ENCODE peak calls at places on chromosomes 1 and 21, in six cellular contexts. One of them, this sample, is unnamed.

GRCh38 chr1:218463194-218464156 is 118.3 kb downstream of the TGFB2 start:
- DNase-seq in ovary: peak; percentile 62
- DNase-seq in heart right ventricle: peak; percentile 55
- DNase-seq in lower leg skin: no peak
- DNase-seq in GM20000: no peak
- DNase-seq in vagina: no peak
- DNase-seq in this sample: no peak

GRCh38 chr1:155017021-155017945 is 14.7 kb downstream of the ZBTB7B start:
- DNase-seq in ovary: peak; percentile 97
- DNase-seq in heart right ventricle: peak; percentile 89
- DNase-seq in GM20000: peak; percentile 89
- DNase-seq in vagina: peak; percentile 97
- DNase-seq in lower leg skin: peak; percentile 89
- DNase-seq in this sample: peak; percentile 97

GRCh38 chr1:45344491-45344890 is 4.3 kb upstream of the MUTYH start:
- DNase-seq in vagina: no peak
- DNase-seq in ovary: no peak
- DNase-seq in GM20000: no peak
- DNase-seq in heart right ventricle: no peak
- DNase-seq in lower leg skin: no peak
- DNase-seq in this sample: no peak

GRCh38 chr1:234289538-234290305 is 83.5 kb upstream of the COA6 start:
- DNase-seq in vagina: no peak
- DNase-seq in lower leg skin: no peak
- DNase-seq in heart right ventricle: no peak
- DNase-seq in ovary: no peak
- DNase-seq in GM20000: no peak
- DNase-seq in this sample: no peak

GRCh38 chr1:18940303-18941020 is 16.0 kb downstream of the IFFO2 start:
- DNase-seq in ovary: no peak
- DNase-seq in lower leg skin: no peak
- DNase-seq in heart right ventricle: no peak
- DNase-seq in GM20000: no peak
- DNase-seq in vagina: no peak
- DNase-seq in this sample: no peak

GRCh38 chr1:89582571-89582970 is 50.3 kb upstream of the LRRC8C start:
- DNase-seq in vagina: no peak
- DNase-seq in lower leg skin: no peak
- DNase-seq in ovary: no peak
- DNase-seq in GM20000: no peak
- DNase-seq in heart right ventricle: no peak
- DNase-seq in this sample: no peak

GRCh38 chr1:156638596-156638995 is 3.3 kb upstream of the BCAN start:
- DNase-seq in heart right ventricle: no peak
- DNase-seq in ovary: no peak
- DNase-seq in vagina: no peak
- DNase-seq in lower leg skin: no peak
- DNase-seq in GM20000: no peak
- DNase-seq in this sample: no peak

GRCh38 chr1:176049582-176049981 is 157.5 kb downstream of the COP1 start:
- DNase-seq in ovary: no peak
- DNase-seq in vagina: no peak
- DNase-seq in heart right ventricle: no peak
- DNase-seq in lower leg skin: no peak
- DNase-seq in GM20000: no peak
- DNase-seq in this sample: no peak

GRCh38 chr1:45512641-45513054 is 9.0 kb downstream of the PRDX1 start:
- DNase-seq in ovary: no peak
- DNase-seq in GM20000: peak; percentile 50
- DNase-seq in heart right ventricle: no peak
- DNase-seq in vagina: no peak
- DNase-seq in lower leg skin: peak; percentile 55
- DNase-seq in this sample: no peak

GRCh38 chr1:43549921-43550597 is 19.4 kb downstream of the PTPRF start:
- DNase-seq in GM20000: peak; percentile 69
- DNase-seq in heart right ventricle: peak; percentile 43
- DNase-seq in ovary: peak; percentile 85
- DNase-seq in vagina: no peak
- DNase-seq in lower leg skin: peak; percentile 77
- DNase-seq in this sample: no peak

GRCh38 chr1:37513795-37514349 is 694 bp downstream of the MEAF6 start:
- DNase-seq in vagina: no peak
- DNase-seq in ovary: peak; percentile 50
- DNase-seq in GM20000: peak; percentile 69
- DNase-seq in lower leg skin: no peak
- DNase-seq in heart right ventricle: no peak
- DNase-seq in this sample: peak; percentile 82

GRCh38 chr1:95627244-95627643 is 393.2 kb downstream of the RWDD3 start:
- DNase-seq in GM20000: no peak
- DNase-seq in ovary: no peak
- DNase-seq in heart right ventricle: no peak
- DNase-seq in vagina: no peak
- DNase-seq in lower leg skin: no peak
- DNase-seq in this sample: no peak

GRCh38 chr1:245571872-245572294 is 417.1 kb downstream of the KIF26B start:
- DNase-seq in heart right ventricle: no peak
- DNase-seq in vagina: no peak
- DNase-seq in lower leg skin: no peak
- DNase-seq in GM20000: no peak
- DNase-seq in ovary: no peak
- DNase-seq in this sample: no peak

GRCh38 chr1:239854956-239855355 is 236.7 kb upstream of the FMN2 start:
- DNase-seq in GM20000: no peak
- DNase-seq in ovary: no peak
- DNase-seq in lower leg skin: no peak
- DNase-seq in vagina: no peak
- DNase-seq in heart right ventricle: no peak
- DNase-seq in this sample: no peak

GRCh38 chr1:175089319-175089718 is 21.7 kb downstream of the TNN start:
- DNase-seq in GM20000: no peak
- DNase-seq in ovary: no peak
- DNase-seq in lower leg skin: no peak
- DNase-seq in vagina: no peak
- DNase-seq in heart right ventricle: peak; percentile 25
- DNase-seq in this sample: no peak

GRCh38 chr21:35136586-35137254 is 87.6 kb upstream of the RUNX1 start:
- DNase-seq in lower leg skin: no peak
- DNase-seq in GM20000: no peak
- DNase-seq in ovary: no peak
- DNase-seq in heart right ventricle: no peak
- DNase-seq in vagina: no peak
- DNase-seq in this sample: no peak

GRCh38 chr1:197622371-197622770 is 152.9 kb downstream of the DENND1B start:
- DNase-seq in vagina: no peak
- DNase-seq in heart right ventricle: no peak
- DNase-seq in GM20000: no peak
- DNase-seq in ovary: no peak
- DNase-seq in lower leg skin: no peak
- DNase-seq in this sample: no peak

GRCh38 chr1:40258445-40258769 is 371 bp downstream of the ZMPSTE24 start:
- DNase-seq in GM20000: no peak
- DNase-seq in vagina: no peak
- DNase-seq in ovary: no peak
- DNase-seq in heart right ventricle: no peak
- DNase-seq in lower leg skin: no peak
- DNase-seq in this sample: no peak

GRCh38 chr1:36638268-36638667 is 155.6 kb upstream of the CSF3R start:
- DNase-seq in ovary: no peak
- DNase-seq in vagina: no peak
- DNase-seq in GM20000: no peak
- DNase-seq in lower leg skin: no peak
- DNase-seq in heart right ventricle: no peak
- DNase-seq in this sample: no peak

GRCh38 chr21:37514038-37514665 is 147.6 kb downstream of the DYRK1A start:
- DNase-seq in lower leg skin: no peak
- DNase-seq in vagina: no peak
- DNase-seq in GM20000: no peak
- DNase-seq in ovary: no peak
- DNase-seq in heart right ventricle: no peak
- DNase-seq in this sample: no peak

GRCh38 chr21:45990049-45990711 is 8.6 kb downstream of the COL6A1 start:
- DNase-seq in ovary: peak; percentile 40
- DNase-seq in heart right ventricle: peak; percentile 14
- DNase-seq in vagina: no peak
- DNase-seq in lower leg skin: no peak
- DNase-seq in GM20000: no peak
- DNase-seq in this sample: no peak

DNA sequence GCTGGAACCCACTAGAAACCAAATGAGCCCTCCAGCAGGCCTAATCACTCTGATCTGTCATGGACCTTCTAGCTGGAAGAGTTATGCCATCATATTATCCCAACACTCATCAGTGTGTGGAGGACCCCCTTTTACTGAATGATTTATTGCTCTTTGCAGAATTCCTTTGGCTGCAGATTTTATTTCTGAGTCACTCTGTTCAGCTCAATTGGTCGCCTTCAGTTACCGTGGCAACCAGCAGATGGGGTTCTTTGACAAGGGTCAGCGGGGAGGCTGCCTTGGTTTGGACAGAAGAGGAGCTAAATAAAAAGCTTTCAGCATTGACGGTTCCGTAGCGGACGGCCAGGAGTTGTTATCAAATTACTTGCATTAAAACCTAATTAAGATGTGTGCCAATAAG is 220.1 kb downstream of the SDCCAG8 start:
- DNase-seq in vagina: no peak
- DNase-seq in heart right ventricle: no peak
- DNase-seq in GM20000: no peak
- DNase-seq in lower leg skin: no peak
- DNase-seq in ovary: no peak
- DNase-seq in this sample: no peak
- TF ChIP-seq CTCF in vagina: no peak
- TF ChIP-seq CTCF in heart right ventricle: no peak
- TF ChIP-seq CTCF in GM20000: no peak
- TF ChIP-seq CTCF in lower leg skin: no peak
- TF ChIP-seq CTCF in ovary: no peak
- TF ChIP-seq CTCF in this sample: peak; percentile 45

DNA sequence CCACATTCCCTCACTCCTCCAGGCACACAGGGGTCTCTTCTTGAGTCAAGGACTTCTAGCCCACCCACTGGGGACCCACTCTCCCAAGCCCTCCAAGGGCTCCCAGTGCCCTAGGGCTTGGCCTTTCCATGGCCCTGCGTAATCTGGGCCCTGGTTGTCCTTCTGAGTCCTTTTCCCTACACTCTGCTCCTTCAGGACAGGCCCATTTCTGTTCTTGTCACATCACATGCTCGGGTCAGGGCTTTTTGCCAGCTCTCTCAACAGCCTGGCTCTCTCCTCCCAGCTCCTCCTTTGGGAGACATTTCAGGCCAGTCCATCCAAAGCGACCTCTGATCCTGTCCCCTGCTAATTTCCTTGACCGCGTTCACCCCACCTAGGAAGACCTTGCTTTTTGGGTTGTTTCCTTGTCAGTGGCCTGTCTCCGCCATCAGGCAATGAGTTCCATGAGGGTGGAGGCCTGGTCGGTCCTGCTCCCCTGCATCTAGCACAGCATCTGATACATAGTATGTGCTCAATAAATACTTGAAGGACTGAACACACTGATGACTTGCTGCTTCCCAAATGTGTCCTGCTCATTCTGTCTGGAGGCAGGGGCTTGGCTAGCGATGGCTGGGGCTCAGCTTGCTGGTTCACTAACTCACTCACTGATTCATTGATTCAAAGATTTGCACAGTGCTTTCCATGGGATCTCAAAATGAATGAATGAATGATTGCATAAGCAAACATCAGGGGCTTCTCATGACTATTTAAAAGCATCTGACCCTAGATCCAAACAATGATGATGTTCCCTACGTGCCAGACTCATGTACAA is 44.8 kb downstream of the DHRS3 start:
- DNase-seq in heart right ventricle: peak; percentile 45
- DNase-seq in GM20000: no peak
- DNase-seq in ovary: no peak
- DNase-seq in lower leg skin: no peak
- DNase-seq in vagina: no peak
- DNase-seq in this sample: no peak
- TF ChIP-seq CTCF in heart right ventricle: no peak
- TF ChIP-seq CTCF in GM20000: no peak
- TF ChIP-seq CTCF in ovary: no peak
- TF ChIP-seq CTCF in lower leg skin: no peak
- TF ChIP-seq CTCF in vagina: no peak
- TF ChIP-seq CTCF in this sample: no peak

GRCh38 chr1:192159769-192160168 is 1.5 kb downstream of the RGS18 start:
- DNase-seq in ovary: no peak
- DNase-seq in heart right ventricle: no peak
- DNase-seq in lower leg skin: no peak
- DNase-seq in GM20000: no peak
- DNase-seq in vagina: no peak
- DNase-seq in this sample: no peak
- TF ChIP-seq CTCF in ovary: no peak
- TF ChIP-seq CTCF in heart right ventricle: no peak
- TF ChIP-seq CTCF in lower leg skin: no peak
- TF ChIP-seq CTCF in GM20000: no peak
- TF ChIP-seq CTCF in vagina: no peak
- TF ChIP-seq CTCF in this sample: no peak

GRCh38 chr21:42533306-42533962 is 19.8 kb downstream of the SLC37A1 start:
- DNase-seq in GM20000: no peak
- DNase-seq in lower leg skin: no peak
- DNase-seq in heart right ventricle: no peak
- DNase-seq in vagina: no peak
- DNase-seq in ovary: no peak
- DNase-seq in this sample: no peak

GRCh38 chr21:42531771-42532170 is 18.1 kb downstream of the SLC37A1 start:
- DNase-seq in GM20000: no peak
- DNase-seq in ovary: no peak
- DNase-seq in heart right ventricle: no peak
- DNase-seq in vagina: no peak
- DNase-seq in lower leg skin: no peak
- DNase-seq in this sample: no peak

GRCh38 chr21:42533963-42534355 is 20.3 kb downstream of the SLC37A1 start:
- DNase-seq in ovary: no peak
- DNase-seq in vagina: no peak
- DNase-seq in lower leg skin: no peak
- DNase-seq in GM20000: no peak
- DNase-seq in heart right ventricle: no peak
- DNase-seq in this sample: no peak

GRCh38 chr21:42534361-42534900 is 20.8 kb downstream of the SLC37A1 start:
- DNase-seq in vagina: no peak
- DNase-seq in ovary: no peak
- DNase-seq in GM20000: no peak
- DNase-seq in lower leg skin: no peak
- DNase-seq in heart right ventricle: no peak
- DNase-seq in this sample: no peak

DNA sequence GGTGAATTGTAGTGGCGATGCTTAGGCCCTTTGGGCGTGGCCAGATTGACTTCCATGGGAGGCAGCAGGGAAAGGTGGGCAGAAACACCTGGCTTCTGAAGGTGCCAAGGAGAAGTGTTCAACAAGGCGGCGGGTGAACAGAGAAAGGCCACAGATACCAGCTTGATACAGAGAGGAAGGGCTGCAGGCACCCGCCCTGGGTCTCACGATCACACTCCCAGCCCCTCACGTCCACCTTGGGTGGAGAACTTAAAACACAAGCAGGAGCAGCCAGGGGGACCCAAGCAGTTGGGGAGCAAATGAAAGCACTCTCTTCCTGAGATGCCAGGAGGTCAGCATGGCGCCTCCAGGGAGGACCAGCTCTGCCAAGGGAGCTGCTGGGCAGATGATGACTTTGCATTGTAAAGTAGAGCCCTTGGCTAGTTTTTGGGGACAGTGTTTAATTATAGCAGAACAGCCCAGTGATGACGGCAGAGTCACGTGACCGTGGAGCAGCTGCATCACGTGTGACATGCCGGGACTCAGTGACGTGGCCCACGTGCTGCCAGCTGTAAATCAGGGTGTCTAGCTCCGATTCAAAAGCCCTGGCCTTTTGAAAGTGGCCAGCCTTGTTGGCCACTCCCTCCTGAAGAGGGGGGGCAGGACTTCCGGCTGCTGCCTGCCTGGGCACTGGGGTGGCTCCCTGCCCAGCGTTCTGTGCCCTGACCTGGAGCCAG is 19.0 kb downstream of the SLC37A1 start:
- DNase-seq in GM20000: peak; percentile 64
- DNase-seq in ovary: no peak
- DNase-seq in heart right ventricle: peak; percentile 61
- DNase-seq in vagina: no peak
- DNase-seq in lower leg skin: peak; percentile 59
- DNase-seq in this sample: no peak
- TF ChIP-seq CTCF in GM20000: no peak
- TF ChIP-seq CTCF in ovary: no peak
- TF ChIP-seq CTCF in heart right ventricle: no peak
- TF ChIP-seq CTCF in vagina: no peak
- TF ChIP-seq CTCF in lower leg skin: no peak
- TF ChIP-seq CTCF in this sample: no peak